ENCODE peak calls at places on chromosomes 12 and 14, in five cellular contexts. E is posterior vena cava; R is activated CD8-positive, alpha-beta T cell treated with anti-CD3 and anti-CD28 coated beads, Interleukin-2, amount 10 ng/mL, durations not matched to agents 7 days and 5 days; S is cardiac muscle cell; C is mesendoderm. G is an unnamed sample.

GRCh38 chr12:122793685-122794106 is 19.3 kb downstream of the CCDC62 start:
- DNase-seq in E (no peak), R (peak; percentile 41), S (peak; percentile 74), C (peak; percentile 58), G (peak; percentile 68)

GRCh38 chr12:56188786-56189335 is 422 bp downstream of the SMARCC2 start:
- DNase-seq in E (peak; percentile 84), R (no peak), S (no peak), C (peak; percentile 44), G (peak; percentile 21)

GRCh38 chr12:131218291-131219172 is 264.8 kb downstream of the ADGRD1 start:
- DNase-seq in E (peak; percentile 67), R (no peak), S (no peak), C (peak; percentile 80), G (peak; percentile 39)

GRCh38 chr14:23076785-23077408 is 18.0 kb downstream of the ACIN1 start:
- DNase-seq in E (no peak), R (peak; percentile 56), S (peak; percentile 53), C (peak; percentile 53), G (no peak)

GRCh38 chr14:91299483-91300115 is 55.1 kb upstream of the GPR68 start:
- DNase-seq in E (peak; percentile 56), R (no peak), S (no peak), C (no peak), G (no peak)

GRCh38 chr14:89907655-89908054 is 46.9 kb downstream of the EFCAB11 start:
- DNase-seq in E (no peak), R (no peak), S (no peak), C (peak; percentile 61), G (no peak)

GRCh38 chr14:104105071-104105821 is 19.7 kb downstream of the ASPG start:
- DNase-seq in E (peak; percentile 78), R (no peak), S (no peak), C (no peak), G (no peak)

GRCh38 chr12:52390739-52391617 is 5.5 kb upstream of the KRT84 start:
- DNase-seq in E (no peak), R (no peak), S (peak; percentile 50), C (peak; percentile 70), G (peak; percentile 27)

GRCh38 chr12:11749943-11750690 is 100.6 kb downstream of the ETV6 start:
- DNase-seq in E (peak; percentile 85), R (no peak), S (no peak), C (no peak), G (no peak)

GRCh38 chr14:93780811-93781210 is 7.5 kb downstream of the PRIMA1 start:
- DNase-seq in E (no peak), R (no peak), S (no peak), C (no peak), G (no peak)

G was measured in small intestine.